ENCODE peak calls at places on chromosomes 12 and 14, in ten cellular contexts. One of them, this sample, is unnamed. For H3K9me3, the result is how much of the 10 kb centered on the place peaks cover.

GRCh38 chr12:116133609-116134214 is 143.8 kb downstream of the MED13L start:
- DNase-seq in body of pancreas: no peak
- DNase-seq in A549: no peak
- DNase-seq in testis: no peak
- DNase-seq in uterus: no peak
- DNase-seq in Peyer's patch: no peak
- DNase-seq in stomach: no peak
- DNase-seq in endothelial cell of umbilical vein: no peak
- DNase-seq in esophagus muscularis mucosa: no peak
- DNase-seq in HCT116: no peak
- DNase-seq in this sample: no peak

GRCh38 chr14:47511829-47512228 is 163.6 kb downstream of the MDGA2 start:
- DNase-seq in endothelial cell of umbilical vein: no peak
- DNase-seq in Peyer's patch: no peak
- DNase-seq in stomach: no peak
- DNase-seq in uterus: no peak
- DNase-seq in esophagus muscularis mucosa: no peak
- DNase-seq in A549: no peak
- DNase-seq in body of pancreas: no peak
- DNase-seq in testis: no peak
- DNase-seq in HCT116: no peak
- DNase-seq in this sample: no peak

GRCh38 chr12:254912-255311 is 7.7 kb downstream of the SLC6A13 start:
- DNase-seq in endothelial cell of umbilical vein: no peak
- DNase-seq in testis: no peak
- DNase-seq in stomach: no peak
- DNase-seq in A549: no peak
- DNase-seq in Peyer's patch: no peak
- DNase-seq in esophagus muscularis mucosa: peak
- DNase-seq in body of pancreas: no peak
- DNase-seq in HCT116: no peak
- DNase-seq in uterus: no peak
- DNase-seq in this sample: no peak

GRCh38 chr12:44876554-44877275 is 600 bp upstream of the NELL2 start:
- DNase-seq in testis: peak
- DNase-seq in endothelial cell of umbilical vein: no peak
- DNase-seq in esophagus muscularis mucosa: no peak
- DNase-seq in Peyer's patch: no peak
- DNase-seq in stomach: no peak
- DNase-seq in uterus: no peak
- DNase-seq in HCT116: no peak
- DNase-seq in A549: peak
- DNase-seq in body of pancreas: peak
- DNase-seq in this sample: peak

GRCh38 chr12:130958557-130959140 is 4.9 kb downstream of the ADGRD1 start:
- DNase-seq in body of pancreas: no peak
- DNase-seq in endothelial cell of umbilical vein: no peak
- DNase-seq in stomach: no peak
- DNase-seq in HCT116: no peak
- DNase-seq in esophagus muscularis mucosa: peak
- DNase-seq in testis: no peak
- DNase-seq in uterus: no peak
- DNase-seq in A549: no peak
- DNase-seq in Peyer's patch: peak
- DNase-seq in this sample: no peak

GRCh38 chr14:22265319-22266140 is 323.5 kb downstream of the DAD1 start:
- DNase-seq in testis: no peak
- DNase-seq in endothelial cell of umbilical vein: no peak
- DNase-seq in body of pancreas: no peak
- DNase-seq in uterus: no peak
- DNase-seq in A549: no peak
- DNase-seq in stomach: no peak
- DNase-seq in HCT116: no peak
- DNase-seq in Peyer's patch: no peak
- DNase-seq in esophagus muscularis mucosa: peak
- DNase-seq in this sample: no peak

GRCh38 chr14:72262771-72263170 is 330.5 kb downstream of the RGS6 start:
- DNase-seq in Peyer's patch: no peak
- DNase-seq in endothelial cell of umbilical vein: no peak
- DNase-seq in testis: no peak
- DNase-seq in uterus: no peak
- DNase-seq in A549: no peak
- DNase-seq in esophagus muscularis mucosa: peak
- DNase-seq in stomach: no peak
- DNase-seq in body of pancreas: no peak
- DNase-seq in HCT116: no peak
- DNase-seq in this sample: no peak

GRCh38 chr12:10362828-10363664 is 26.8 kb downstream of the KLRK1 start:
- DNase-seq in uterus: no peak
- DNase-seq in Peyer's patch: no peak
- DNase-seq in HCT116: no peak
- DNase-seq in stomach: no peak
- DNase-seq in esophagus muscularis mucosa: no peak
- DNase-seq in body of pancreas: no peak
- DNase-seq in endothelial cell of umbilical vein: peak
- DNase-seq in testis: peak
- DNase-seq in A549: no peak
- DNase-seq in this sample: no peak

GRCh38 chr14:32552766-32553165 is 223.7 kb downstream of the AKAP6 start:
- DNase-seq in stomach: no peak
- DNase-seq in HCT116: no peak
- DNase-seq in Peyer's patch: no peak
- DNase-seq in body of pancreas: no peak
- DNase-seq in endothelial cell of umbilical vein: peak
- DNase-seq in uterus: no peak
- DNase-seq in A549: no peak
- DNase-seq in esophagus muscularis mucosa: no peak
- DNase-seq in testis: no peak
- DNase-seq in this sample: no peak

GRCh38 chr14:23568021-23568599 is 519 bp upstream of the AP1G2 start:
- DNase-seq in endothelial cell of umbilical vein: no peak
- DNase-seq in Peyer's patch: peak
- DNase-seq in uterus: no peak
- DNase-seq in stomach: no peak
- DNase-seq in esophagus muscularis mucosa: no peak
- DNase-seq in HCT116: no peak
- DNase-seq in body of pancreas: no peak
- DNase-seq in testis: no peak
- DNase-seq in A549: no peak
- DNase-seq in this sample: no peak

GRCh38 chr12:116324684-116325664 is 47.5 kb upstream of the MED13L start:
- DNase-seq in Peyer's patch: no peak
- DNase-seq in endothelial cell of umbilical vein: no peak
- DNase-seq in HCT116: no peak
- DNase-seq in testis: no peak
- DNase-seq in esophagus muscularis mucosa: no peak
- DNase-seq in uterus: no peak
- DNase-seq in body of pancreas: no peak
- DNase-seq in A549: no peak
- DNase-seq in stomach: no peak
- DNase-seq in this sample: no peak

GRCh38 chr14:54364555-54365415 is 32.0 kb upstream of the CDKN3 start:
- DNase-seq in endothelial cell of umbilical vein: peak
- DNase-seq in testis: no peak
- DNase-seq in stomach: no peak
- DNase-seq in HCT116: no peak
- DNase-seq in Peyer's patch: no peak
- DNase-seq in body of pancreas: peak
- DNase-seq in uterus: peak
- DNase-seq in esophagus muscularis mucosa: no peak
- DNase-seq in A549: no peak
- DNase-seq in this sample: peak

GRCh38 chr12:107225626-107226025 is 132.3 kb upstream of the CRY1 start:
- DNase-seq in uterus: no peak
- DNase-seq in testis: no peak
- DNase-seq in A549: peak
- DNase-seq in esophagus muscularis mucosa: no peak
- DNase-seq in stomach: no peak
- DNase-seq in Peyer's patch: no peak
- DNase-seq in body of pancreas: no peak
- DNase-seq in endothelial cell of umbilical vein: no peak
- DNase-seq in HCT116: no peak
- DNase-seq in this sample: no peak

GRCh38 chr14:77579065-77579464 is 37.4 kb downstream of the SPTLC2 start:
- DNase-seq in esophagus muscularis mucosa: no peak
- DNase-seq in endothelial cell of umbilical vein: no peak
- DNase-seq in A549: no peak
- DNase-seq in HCT116: no peak
- DNase-seq in testis: no peak
- DNase-seq in stomach: no peak
- DNase-seq in body of pancreas: no peak
- DNase-seq in Peyer's patch: no peak
- DNase-seq in uterus: no peak
- DNase-seq in this sample: no peak

GRCh38 chr12:65877836-65878235 is 53.6 kb downstream of the HMGA2 start:
- DNase-seq in Peyer's patch: no peak
- DNase-seq in HCT116: no peak
- DNase-seq in uterus: no peak
- DNase-seq in endothelial cell of umbilical vein: peak
- DNase-seq in body of pancreas: no peak
- DNase-seq in A549: no peak
- DNase-seq in stomach: no peak
- DNase-seq in esophagus muscularis mucosa: no peak
- DNase-seq in testis: no peak
- DNase-seq in this sample: no peak

GRCh38 chr12:65876898-65877721 is 52.8 kb downstream of the HMGA2 start:
- DNase-seq in body of pancreas: peak
- DNase-seq in testis: no peak
- DNase-seq in uterus: no peak
- DNase-seq in stomach: peak
- DNase-seq in HCT116: no peak
- DNase-seq in A549: no peak
- DNase-seq in esophagus muscularis mucosa: no peak
- DNase-seq in Peyer's patch: no peak
- DNase-seq in endothelial cell of umbilical vein: peak
- DNase-seq in this sample: no peak

GRCh38 chr12:65879878-65880277 is 55.6 kb downstream of the HMGA2 start:
- DNase-seq in body of pancreas: no peak
- DNase-seq in Peyer's patch: no peak
- DNase-seq in testis: no peak
- DNase-seq in uterus: no peak
- DNase-seq in HCT116: no peak
- DNase-seq in esophagus muscularis mucosa: no peak
- DNase-seq in stomach: no peak
- DNase-seq in endothelial cell of umbilical vein: peak
- DNase-seq in A549: no peak
- DNase-seq in this sample: no peak

GRCh38 chr12:65875635-65876034 is 51.4 kb downstream of the HMGA2 start:
- DNase-seq in HCT116: no peak
- DNase-seq in Peyer's patch: no peak
- DNase-seq in stomach: no peak
- DNase-seq in uterus: no peak
- DNase-seq in testis: no peak
- DNase-seq in A549: no peak
- DNase-seq in body of pancreas: no peak
- DNase-seq in endothelial cell of umbilical vein: no peak
- DNase-seq in esophagus muscularis mucosa: no peak
- DNase-seq in this sample: peak

GRCh38 chr12:65878540-65878939 is 54.3 kb downstream of the HMGA2 start:
- DNase-seq in esophagus muscularis mucosa: no peak
- DNase-seq in stomach: no peak
- DNase-seq in body of pancreas: peak
- DNase-seq in endothelial cell of umbilical vein: peak
- DNase-seq in uterus: no peak
- DNase-seq in Peyer's patch: no peak
- DNase-seq in testis: no peak
- DNase-seq in A549: peak
- DNase-seq in HCT116: no peak
- DNase-seq in this sample: no peak
- TF ChIP-seq CTCF in esophagus muscularis mucosa: peak
- TF ChIP-seq CTCF in stomach: no peak
- TF ChIP-seq CTCF in body of pancreas: peak
- TF ChIP-seq CTCF in endothelial cell of umbilical vein: peak
- TF ChIP-seq CTCF in uterus: no peak
- TF ChIP-seq CTCF in Peyer's patch: no peak
- TF ChIP-seq CTCF in testis: no peak
- TF ChIP-seq CTCF in A549: peak
- TF ChIP-seq CTCF in HCT116: peak
- TF ChIP-seq CTCF in this sample: no peak

GRCh38 chr12:34356233-34356987 is 334.1 kb downstream of the ALG10 start:
- DNase-seq in testis: no peak
- DNase-seq in uterus: no peak
- DNase-seq in esophagus muscularis mucosa: no peak
- DNase-seq in Peyer's patch: no peak
- DNase-seq in endothelial cell of umbilical vein: no peak
- DNase-seq in A549: no peak
- DNase-seq in body of pancreas: no peak
- DNase-seq in HCT116: no peak
- DNase-seq in stomach: no peak
- DNase-seq in this sample: no peak
- H3K9me3 ChIP-seq in testis: under half
- H3K9me3 ChIP-seq in uterus: under half
- H3K9me3 ChIP-seq in esophagus muscularis mucosa: half or more
- H3K9me3 ChIP-seq in Peyer's patch: under half
- H3K9me3 ChIP-seq in endothelial cell of umbilical vein: under half
- H3K9me3 ChIP-seq in A549: under half
- H3K9me3 ChIP-seq in body of pancreas: under half
- H3K9me3 ChIP-seq in HCT116: under half
- H3K9me3 ChIP-seq in stomach: half or more
- H3K9me3 ChIP-seq in this sample: under half

DNA sequence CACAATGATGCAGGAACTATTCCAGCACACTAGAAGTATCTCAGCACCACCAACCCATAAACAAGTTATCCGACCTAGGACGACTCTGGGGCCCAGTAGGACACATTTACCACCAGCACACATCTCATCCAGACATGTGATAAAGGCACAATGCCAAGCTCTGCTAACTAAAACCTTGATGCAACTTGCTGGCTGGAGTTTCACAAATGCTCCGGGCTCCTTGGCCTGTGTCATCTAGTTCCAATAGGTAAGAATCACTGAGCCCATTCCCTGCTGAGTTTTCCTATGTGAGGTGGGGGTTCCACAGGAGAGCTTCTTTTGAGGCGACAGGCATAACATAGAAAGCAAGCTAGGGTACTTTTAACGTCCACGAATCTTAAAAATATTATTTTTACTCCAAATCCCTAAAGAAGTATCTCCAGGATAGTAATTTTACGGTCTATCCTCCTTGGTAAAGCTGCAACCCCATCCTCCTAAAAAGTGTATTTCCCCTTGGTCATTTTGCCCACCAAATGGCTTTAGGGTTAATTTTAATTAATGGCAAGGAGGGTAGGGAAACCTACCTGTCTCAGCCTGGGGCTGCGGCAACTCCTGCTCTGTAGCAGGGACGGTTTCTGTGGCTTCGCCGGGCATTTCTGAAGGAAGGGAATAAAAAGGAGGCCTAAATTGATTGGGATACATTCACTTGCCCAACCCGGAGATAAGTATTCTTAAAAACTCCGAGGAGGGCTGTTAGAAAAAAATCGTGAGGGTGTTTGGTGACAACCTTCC is 1.0 kb downstream of the NACA start:
- DNase-seq in HCT116: no peak
- DNase-seq in uterus: peak
- DNase-seq in testis: peak
- DNase-seq in A549: peak
- DNase-seq in endothelial cell of umbilical vein: peak
- DNase-seq in stomach: peak
- DNase-seq in body of pancreas: peak
- DNase-seq in esophagus muscularis mucosa: peak
- DNase-seq in Peyer's patch: peak
- DNase-seq in this sample: peak
- TF ChIP-seq POLR2A in HCT116: no peak
- TF ChIP-seq POLR2A in uterus: no peak
- TF ChIP-seq POLR2A in testis: no peak
- TF ChIP-seq POLR2A in A549: no peak
- TF ChIP-seq POLR2A in endothelial cell of umbilical vein: no peak
- TF ChIP-seq POLR2A in stomach: no peak
- TF ChIP-seq POLR2A in body of pancreas: no peak
- TF ChIP-seq POLR2A in esophagus muscularis mucosa: no peak
- TF ChIP-seq POLR2A in Peyer's patch: no peak
- TF ChIP-seq POLR2A in this sample: peak

GRCh38 chr12:105406497-105406896 is 76.0 kb downstream of the C12orf75 start:
- DNase-seq in body of pancreas: no peak
- DNase-seq in Peyer's patch: no peak
- DNase-seq in HCT116: no peak
- DNase-seq in endothelial cell of umbilical vein: no peak
- DNase-seq in testis: no peak
- DNase-seq in uterus: no peak
- DNase-seq in stomach: no peak
- DNase-seq in A549: no peak
- DNase-seq in esophagus muscularis mucosa: no peak
- DNase-seq in this sample: no peak
- TF ChIP-seq CTCF in body of pancreas: no peak
- TF ChIP-seq CTCF in Peyer's patch: no peak
- TF ChIP-seq CTCF in HCT116: no peak
- TF ChIP-seq CTCF in endothelial cell of umbilical vein: no peak
- TF ChIP-seq CTCF in testis: no peak
- TF ChIP-seq CTCF in uterus: no peak
- TF ChIP-seq CTCF in stomach: no peak
- TF ChIP-seq CTCF in A549: no peak
- TF ChIP-seq CTCF in esophagus muscularis mucosa: no peak
- TF ChIP-seq CTCF in this sample: no peak

This sample was measured in adrenal gland.